ENCODE peak calls at places on chromosome 20, in nine cellular contexts. E, U, C, O, Y, R, V, S and K are unnamed samples.
A peak's percentile ranks its signal among the peaks of the same experiment; 100 is the strongest.

GRCh38 chr20:10344953-10345352 is 89.1 kb downstream of the MKKS start:
- DNase-seq in S (no peak), O (no peak), V (no peak), C (no peak), R (no peak), U (no peak), E (no peak), Y (no peak), K (no peak)

GRCh38 chr20:60053813-60054190 is 95.6 kb downstream of the CDH26 start:
- DNase-seq in Y (no peak), U (no peak), R (no peak), E (no peak), S (no peak), C (no peak), V (no peak), O (no peak), K (no peak)

GRCh38 chr20:13286600-13286999 is 65.5 kb downstream of the ISM1 start:
- DNase-seq in O (peak; percentile 42), Y (no peak), C (no peak), V (no peak), S (no peak), U (no peak), R (no peak), E (no peak), K (no peak)

GRCh38 chr20:58406422-58407001 is 17.5 kb downstream of the VAPB start:
- DNase-seq in R (no peak), E (no peak), U (no peak), C (no peak), V (no peak), S (no peak), O (no peak), Y (no peak), K (no peak)

GRCh38 chr20:49446808-49447207 is 35.7 kb downstream of the KCNB1 start:
- DNase-seq in C (no peak), E (peak; percentile 83), Y (no peak), V (peak; percentile 69), R (peak; percentile 97), O (peak; percentile 46), S (no peak), U (peak; percentile 96), K (peak; percentile 67)

GRCh38 chr20:37394543-37395410 is 48.8 kb downstream of the SRC start:
- DNase-seq in V (no peak), C (no peak), R (no peak), E (peak; percentile 4), U (peak; percentile 44), Y (no peak), S (no peak), O (no peak), K (no peak)

GRCh38 chr20:47703748-47704147 is 81.5 kb downstream of the SULF2 start:
- DNase-seq in O (no peak), C (no peak), S (no peak), E (no peak), R (no peak), Y (no peak), V (no peak), U (no peak), K (no peak)

GRCh38 chr20:16476032-16476431 is 97.2 kb downstream of the KIF16B start:
- DNase-seq in O (peak; percentile 13), U (no peak), R (no peak), Y (peak; percentile 61), C (no peak), E (no peak), S (no peak), V (no peak), K (no peak)

GRCh38 chr20:1661542-1662299 is 4.1 kb upstream of the SIRPG start:
- DNase-seq in O (no peak), C (no peak), E (no peak), S (no peak), V (no peak), R (no peak), Y (no peak), U (no peak), K (no peak)

GRCh38 chr20:36919715-36920333 is 31.7 kb downstream of the SAMHD1 start:
- DNase-seq in E (no peak), Y (peak; percentile 79), O (peak; percentile 42), S (peak; percentile 40), C (peak; percentile 48), R (no peak), U (no peak), V (no peak), K (no peak)

GRCh38 chr20:21519136-21519584 is 5.3 kb upstream of the NKX2-2 start:
- DNase-seq in O (no peak), R (no peak), U (no peak), C (no peak), V (no peak), E (no peak), S (no peak), Y (no peak), K (no peak)

GRCh38 chr20:52747736-52748135 is 224.4 kb upstream of the TSHZ2 start:
- DNase-seq in O (peak; percentile 12), Y (no peak), C (no peak), U (no peak), V (no peak), R (no peak), E (no peak), S (no peak), K (no peak)

GRCh38 chr20:63896136-63896890 is 1.4 kb downstream of the DNAJC5 start:
- DNase-seq in S (peak; percentile 43), R (peak; percentile 73), C (no peak), Y (peak; percentile 66), O (peak; percentile 87), U (peak; percentile 84), E (peak; percentile 57), V (peak; percentile 65), K (peak; percentile 77)

GRCh38 chr20:46011631-46012482 is 3.1 kb downstream of the MMP9 start:
- DNase-seq in E (peak; percentile 69), U (peak; percentile 77), Y (peak; percentile 45), S (no peak), O (peak; percentile 53), V (peak; percentile 54), C (peak; percentile 33), R (no peak), K (peak; percentile 69)

GRCh38 chr20:57735831-57736737 is 26.3 kb upstream of the PMEPA1 start:
- DNase-seq in O (no peak), E (no peak), S (no peak), R (no peak), U (no peak), V (no peak), C (no peak), Y (no peak), K (no peak)

GRCh38 chr20:20480689-20481088 is 112.8 kb downstream of the INSM1 start:
- DNase-seq in C (peak; percentile 39), U (no peak), V (no peak), Y (no peak), S (no peak), O (no peak), R (no peak), E (no peak), K (no peak)

GRCh38 chr20:58054744-58055373 is 173.6 kb downstream of the ANKRD60 start:
- DNase-seq in E (peak; percentile 47), S (no peak), V (peak; percentile 14), Y (no peak), C (no peak), R (peak; percentile 72), O (no peak), U (peak; percentile 85), K (no peak)

DNA sequence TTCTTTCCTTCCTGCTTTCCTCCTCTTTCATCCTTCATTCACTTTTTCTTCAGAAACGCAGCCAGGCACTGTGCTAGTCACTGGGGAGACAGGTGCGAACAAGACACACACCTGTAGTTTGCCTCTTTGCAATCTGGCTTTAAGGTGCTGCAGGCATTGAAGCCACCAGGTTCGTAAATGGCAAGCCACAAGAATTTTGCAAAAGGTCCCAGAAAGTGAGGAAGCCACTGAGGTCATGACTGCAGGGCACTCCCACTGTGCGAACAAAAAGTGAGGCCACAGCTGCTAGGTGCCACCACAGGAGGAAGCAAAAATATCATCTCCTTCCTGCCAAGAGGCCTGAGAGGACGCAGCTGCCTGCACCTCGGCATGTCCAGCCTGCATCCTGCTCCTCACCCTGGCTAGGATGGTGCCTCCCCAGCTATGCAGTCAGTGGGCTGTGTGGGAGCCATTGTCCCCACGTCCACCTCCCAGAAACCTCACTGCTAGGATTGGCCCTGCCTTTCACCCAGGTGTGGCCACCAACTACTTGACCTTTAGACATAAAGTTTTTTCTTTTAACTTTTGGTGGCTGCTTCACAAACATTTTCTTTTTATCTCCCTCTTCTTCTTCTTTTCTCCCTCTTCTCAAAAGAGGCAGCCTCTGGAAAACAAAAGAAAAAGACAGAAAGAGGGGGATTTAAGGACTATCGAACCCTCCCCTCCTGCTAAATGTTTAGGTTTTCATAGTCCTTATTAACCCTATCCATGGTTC is 230.8 kb downstream of the BCAS1 start:
- DNase-seq in C (no peak), E (no peak), V (peak; percentile 81), R (no peak), Y (peak; percentile 90), S (peak; percentile 81), U (peak; percentile 55), O (peak; percentile 86), K (peak; percentile 65)
- H3K4me3 ChIP-seq in C (no peak overlapping the region), E (no peak overlapping the region), V (no peak overlapping the region), R (no peak overlapping the region), Y (peak overlapping the region; percentile 32), S (no peak overlapping the region), U (no peak overlapping the region), O (no peak overlapping the region), K (no peak overlapping the region)

GRCh38 chr20:62220666-62221568 is 839 bp upstream of the HRH3 start:
- DNase-seq in R (no peak), S (no peak), O (no peak), C (no peak), Y (no peak), U (no peak), V (no peak), E (no peak), K (no peak)
- H3K4me3 ChIP-seq in R (no peak overlapping the region), S (no peak overlapping the region), O (no peak overlapping the region), C (no peak overlapping the region), Y (no peak overlapping the region), U (no peak overlapping the region), V (peak overlapping the region; percentile 27), E (peak overlapping the region; percentile 42), K (no peak overlapping the region)

DNA sequence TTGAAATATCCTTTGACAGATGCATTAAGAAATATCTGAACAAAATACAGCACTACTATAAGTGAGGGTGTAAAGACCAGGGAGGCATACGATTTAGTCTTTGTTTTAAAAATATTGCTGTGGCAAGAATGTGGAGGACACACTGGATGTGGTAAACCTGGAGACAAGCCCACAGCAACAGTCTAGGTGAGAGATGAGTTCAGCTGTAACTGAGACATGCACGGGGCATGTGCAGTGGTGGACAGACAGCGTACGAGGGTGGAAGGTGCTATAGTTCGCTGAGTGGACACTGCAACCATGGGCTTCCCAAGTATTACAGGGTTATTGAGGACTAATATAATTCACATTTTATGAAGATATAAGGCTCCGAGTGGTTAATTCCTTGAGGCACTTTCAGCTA is 1.8 kb downstream of the NANP start:
- DNase-seq in Y (no peak), U (no peak), R (no peak), E (no peak), V (no peak), S (no peak), C (no peak), O (no peak), K (no peak)
- H3K4me3 ChIP-seq in Y (no peak overlapping the region), U (no peak overlapping the region), R (no peak overlapping the region), E (no peak overlapping the region), V (no peak overlapping the region), S (no peak overlapping the region), C (peak overlapping the region; percentile 91), O (no peak overlapping the region), K (no peak overlapping the region)

DNA sequence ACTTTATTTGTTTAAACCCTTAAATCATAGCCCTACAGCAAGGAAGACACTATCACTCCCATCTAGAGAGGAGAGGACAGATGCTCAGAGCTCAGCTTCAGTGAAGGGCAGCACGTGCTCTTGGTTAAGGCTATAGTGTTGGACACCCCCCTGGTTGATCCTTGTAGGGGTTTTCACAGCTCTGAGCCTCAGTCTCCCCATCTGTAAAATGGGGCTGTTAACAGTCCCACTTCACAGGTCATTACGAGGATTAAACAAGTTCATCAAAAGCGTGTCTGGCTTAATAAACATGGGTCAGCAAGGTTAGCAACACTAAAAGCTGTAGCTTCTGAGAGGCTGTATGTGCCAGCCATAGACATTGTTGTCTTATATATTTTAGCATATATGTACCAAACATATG is 82.4 kb downstream of the NFATC2 start:
- DNase-seq in O (no peak), R (no peak), U (no peak), S (no peak), C (no peak), E (no peak), Y (no peak), V (no peak), K (no peak)
- H3K4me3 ChIP-seq in O (no peak overlapping the region), R (no peak overlapping the region), U (no peak overlapping the region), S (no peak overlapping the region), C (no peak overlapping the region), E (no peak overlapping the region), Y (no peak overlapping the region), V (no peak overlapping the region), K (no peak overlapping the region)